ENCODE peak calls at places on chromosomes 12 and 14, in six cellular contexts. One of them, this sample, is unnamed.
A peak's percentile ranks its signal among the peaks of the same experiment; 100 is the strongest.

GRCh38 chr12:4909397-4909733 is 340 bp upstream of the KCNA1 start:
- DNase-seq in GM20000: peak; percentile 26
- DNase-seq in non-pigmented ciliary epithelial cell: no peak
- DNase-seq in T-helper 1 cell: no peak
- DNase-seq in GOT3: no peak
- DNase-seq in naive thymus-derived CD8-positive, alpha-beta T cell: no peak
- DNase-seq in this sample: no peak

GRCh38 chr14:75877884-75878283 is 103.9 kb downstream of the TGFB3 start:
- DNase-seq in T-helper 1 cell: no peak
- DNase-seq in GM20000: no peak
- DNase-seq in non-pigmented ciliary epithelial cell: no peak
- DNase-seq in naive thymus-derived CD8-positive, alpha-beta T cell: no peak
- DNase-seq in GOT3: no peak
- DNase-seq in this sample: no peak

GRCh38 chr12:41795066-41795465 is 349.6 kb downstream of the GXYLT1 start:
- DNase-seq in GOT3: no peak
- DNase-seq in T-helper 1 cell: no peak
- DNase-seq in naive thymus-derived CD8-positive, alpha-beta T cell: no peak
- DNase-seq in GM20000: no peak
- DNase-seq in non-pigmented ciliary epithelial cell: no peak
- DNase-seq in this sample: no peak

GRCh38 chr12:19967001-19967400 is 401.3 kb upstream of the PDE3A start:
- DNase-seq in GM20000: no peak
- DNase-seq in naive thymus-derived CD8-positive, alpha-beta T cell: no peak
- DNase-seq in GOT3: no peak
- DNase-seq in T-helper 1 cell: no peak
- DNase-seq in non-pigmented ciliary epithelial cell: no peak
- DNase-seq in this sample: no peak

GRCh38 chr14:61145903-61146411 is 135.2 kb downstream of the TMEM30B start:
- DNase-seq in GM20000: no peak
- DNase-seq in T-helper 1 cell: no peak
- DNase-seq in non-pigmented ciliary epithelial cell: peak; percentile 58
- DNase-seq in naive thymus-derived CD8-positive, alpha-beta T cell: no peak
- DNase-seq in GOT3: no peak
- DNase-seq in this sample: peak; percentile 71

GRCh38 chr12:124837958-124838803 is 25.5 kb downstream of the SCARB1 start:
- DNase-seq in GOT3: peak; percentile 67
- DNase-seq in GM20000: no peak
- DNase-seq in non-pigmented ciliary epithelial cell: peak; percentile 92
- DNase-seq in T-helper 1 cell: no peak
- DNase-seq in naive thymus-derived CD8-positive, alpha-beta T cell: no peak
- DNase-seq in this sample: peak; percentile 90

GRCh38 chr12:46110220-46110700 is 119.9 kb upstream of the SCAF11 start:
- DNase-seq in naive thymus-derived CD8-positive, alpha-beta T cell: no peak
- DNase-seq in GM20000: no peak
- DNase-seq in non-pigmented ciliary epithelial cell: no peak
- DNase-seq in T-helper 1 cell: no peak
- DNase-seq in GOT3: no peak
- DNase-seq in this sample: no peak

GRCh38 chr12:26198742-26199141 is 3.4 kb downstream of the SSPN start:
- DNase-seq in non-pigmented ciliary epithelial cell: no peak
- DNase-seq in naive thymus-derived CD8-positive, alpha-beta T cell: no peak
- DNase-seq in GOT3: no peak
- DNase-seq in GM20000: no peak
- DNase-seq in T-helper 1 cell: no peak
- DNase-seq in this sample: no peak

GRCh38 chr14:87233266-87233665 is 759.7 kb downstream of the GALC start:
- DNase-seq in GM20000: no peak
- DNase-seq in GOT3: no peak
- DNase-seq in non-pigmented ciliary epithelial cell: no peak
- DNase-seq in T-helper 1 cell: no peak
- DNase-seq in naive thymus-derived CD8-positive, alpha-beta T cell: no peak
- DNase-seq in this sample: no peak

GRCh38 chr12:97435153-97435552 is 27.5 kb upstream of the RMST start:
- DNase-seq in T-helper 1 cell: no peak
- DNase-seq in naive thymus-derived CD8-positive, alpha-beta T cell: no peak
- DNase-seq in non-pigmented ciliary epithelial cell: no peak
- DNase-seq in GOT3: no peak
- DNase-seq in GM20000: no peak
- DNase-seq in this sample: no peak

GRCh38 chr14:61065671-61066070 is 84.6 kb downstream of the SLC38A6 start:
- DNase-seq in naive thymus-derived CD8-positive, alpha-beta T cell: no peak
- DNase-seq in GOT3: no peak
- DNase-seq in T-helper 1 cell: no peak
- DNase-seq in non-pigmented ciliary epithelial cell: no peak
- DNase-seq in GM20000: no peak
- DNase-seq in this sample: no peak